ENCODE peak calls at places on chromosomes 13 and 19, in six cellular contexts. R is brain microvascular endothelial cell; M is ovary; B is AG09319; P is A673; K is CD4-positive, alpha-beta T cell. F is an unnamed sample.
A peak's percentile ranks its signal among the peaks of the same experiment; 100 is the strongest.

GRCh38 chr13:99380921-99381645 is 73.9 kb upstream of the GPR183 start:
- DNase-seq in B (no peak), R (no peak), K (peak; percentile 57), P (no peak), M (no peak), F (no peak)

GRCh38 chr19:21947775-21948174 is 63.0 kb downstream of the ZNF208 start:
- DNase-seq in K (no peak), M (no peak), P (peak; percentile 1), R (no peak), B (no peak), F (peak; percentile 0)

GRCh38 chr19:47369923-47370625 is 21.0 kb downstream of the DHX34 start:
- DNase-seq in M (no peak), R (peak; percentile 74), B (no peak), K (no peak), P (peak; percentile 45), F (peak; percentile 48)

GRCh38 chr19:34733266-34733825 is 697 bp upstream of the ZNF181 start:
- DNase-seq in P (peak; percentile 82), R (no peak), B (no peak), K (no peak), M (no peak), F (no peak)

GRCh38 chr13:52845766-52846566 is 2.5 kb downstream of the PCDH8 start:
- DNase-seq in K (no peak), B (no peak), R (no peak), P (peak; percentile 64), M (no peak), F (no peak)

GRCh38 chr13:105363747-105364177 is 1171.7 kb downstream of the EFNB2 start:
- DNase-seq in P (peak; percentile 96), B (no peak), M (no peak), R (no peak), K (no peak), F (no peak)

GRCh38 chr13:19586904-19587634 is 25.7 kb upstream of the TPTE2 start:
- DNase-seq in B (no peak), M (no peak), R (no peak), P (peak; percentile 81), K (peak; percentile 63), F (peak; percentile 41)

GRCh38 chr19:14082675-14082960 is 3.0 kb downstream of the C19orf67 start:
- DNase-seq in B (no peak), M (no peak), R (no peak), P (no peak), K (no peak), F (no peak)

GRCh38 chr19:7618771-7619510 is 10.4 kb downstream of the XAB2 start:
- DNase-seq in P (no peak), B (no peak), M (no peak), K (no peak), R (no peak), F (no peak)

GRCh38 chr19:51547397-51548212 is 16.1 kb upstream of the SIGLEC6 start:
- DNase-seq in B (no peak), R (peak; percentile 82), M (no peak), K (no peak), P (no peak), F (no peak)

GRCh38 chr13:74795526-74795925 is 661.3 kb upstream of the KLF12 start:
- DNase-seq in P (no peak), K (no peak), B (no peak), M (no peak), R (no peak), F (no peak)

GRCh38 chr19:30183807-30184490 is 188.2 kb upstream of the ZNF536 start:
- DNase-seq in R (no peak), M (no peak), P (no peak), K (no peak), B (no peak), F (no peak)

GRCh38 chr13:28129911-28130693 is 8.2 kb upstream of the PAN3 start:
- DNase-seq in R (no peak), P (no peak), M (no peak), B (no peak), K (no peak), F (no peak)

GRCh38 chr19:56295531-56296455 is 18.8 kb downstream of the ZSCAN5A start:
- DNase-seq in K (no peak), R (no peak), P (no peak), B (no peak), M (no peak), F (no peak)

GRCh38 chr19:47186337-47187022 is 44.5 kb downstream of the BBC3 start:
- DNase-seq in K (peak; percentile 81), P (no peak), M (no peak), B (no peak), R (no peak), F (no peak)

GRCh38 chr13:94602467-94602866 is 810 bp downstream of the GPR180 start:
- DNase-seq in P (no peak), M (no peak), R (no peak), K (no peak), B (no peak), F (no peak)

GRCh38 chr13:97953376-97953970 is at the start of gene IPO5:
- DNase-seq in R (peak; percentile 56), M (no peak), K (no peak), P (no peak), B (no peak), F (peak; percentile 96)

GRCh38 chr19:18541992-18542935 is 1.1 kb downstream of the FKBP8 start:
- DNase-seq in P (no peak), K (no peak), R (no peak), M (no peak), B (no peak), F (no peak)

GRCh38 chr19:55516878-55517620 is 19.9 kb downstream of the SBK2 start:
- DNase-seq in R (peak; percentile 86), B (peak; percentile 80), M (peak; percentile 90), K (peak; percentile 86), P (peak; percentile 93), F (peak; percentile 67)

GRCh38 chr13:27128825-27129627 is 42.6 kb downstream of the USP12 start:
- DNase-seq in M (no peak), B (no peak), K (no peak), R (no peak), P (no peak), F (no peak)

GRCh38 chr13:23804166-23804565 is 85.0 kb downstream of the MIPEP start:
- DNase-seq in R (no peak), M (no peak), P (no peak), K (no peak), B (no peak), F (no peak)

GRCh38 chr19:11580665-11581418 is 3.4 kb upstream of the ACP5 start:
- DNase-seq in B (no peak), P (no peak), M (no peak), R (peak; percentile 3), K (no peak), F (no peak)

GRCh38 chr13:97255515-97255999 is 33.4 kb downstream of the MBNL2 start:
- DNase-seq in R (no peak), P (no peak), B (no peak), K (no peak), M (no peak), F (no peak)

GRCh38 chr13:50071399-50071798 is 56.2 kb downstream of the KCNRG start:
- DNase-seq in B (no peak), K (no peak), R (no peak), P (no peak), M (no peak), F (no peak)

GRCh38 chr19:39671739-39672363 is 16.1 kb downstream of the LGALS16 start:
- DNase-seq in M (no peak), R (peak; percentile 48), P (peak; percentile 65), B (peak; percentile 3), K (no peak), F (peak; percentile 8)
- TF ChIP-seq CTCF in M (no peak), R (peak; percentile 64), P (peak; percentile 65), B (peak; percentile 38), K (peak; percentile 69), F (peak; percentile 42)

DNA sequence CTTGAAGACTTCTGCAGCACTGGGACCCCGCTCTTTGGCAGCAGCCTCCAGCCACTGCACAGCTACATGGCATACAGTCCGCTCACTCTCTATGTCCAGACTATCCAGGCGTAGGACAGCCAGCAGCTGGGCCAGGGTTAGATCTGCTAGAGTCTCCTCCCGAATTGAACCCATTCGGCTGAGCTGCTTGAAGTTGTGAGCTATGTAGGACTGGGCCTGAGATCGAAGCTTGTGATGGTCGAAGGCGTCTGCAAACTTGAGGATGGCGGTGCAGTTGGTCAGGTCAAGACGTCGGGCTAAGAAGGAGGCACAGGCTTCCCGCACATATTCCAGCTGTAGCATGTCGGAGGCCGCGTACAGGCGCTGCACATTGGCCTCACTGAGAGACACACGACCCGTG is 900 bp downstream of the KBTBD7 start:
- DNase-seq in P (no peak), M (no peak), B (no peak), K (no peak), R (no peak), F (no peak)
- TF ChIP-seq CTCF in P (no peak), M (no peak), B (no peak), K (no peak), R (no peak), F (no peak)

GRCh38 chr19:28981994-28982393 is 231.0 kb downstream of the UQCRFS1 start:
- DNase-seq in M (no peak), B (no peak), P (no peak), R (no peak), K (no peak), F (no peak)

GRCh38 chr19:28984315-28984714 is 228.6 kb downstream of the UQCRFS1 start:
- DNase-seq in K (no peak), M (no peak), P (no peak), R (no peak), B (no peak), F (no peak)

GRCh38 chr19:28985201-28985600 is 227.8 kb downstream of the UQCRFS1 start:
- DNase-seq in K (no peak), R (no peak), P (no peak), M (no peak), B (no peak), F (no peak)

GRCh38 chr19:28977826-28978225 is 235.1 kb downstream of the UQCRFS1 start:
- DNase-seq in B (no peak), R (no peak), P (no peak), K (no peak), M (no peak), F (no peak)

GRCh38 chr19:28980236-28980868 is 232.6 kb downstream of the UQCRFS1 start:
- DNase-seq in R (peak; percentile 45), P (no peak), M (no peak), K (no peak), B (no peak), F (no peak)
- TF ChIP-seq CTCF in R (peak; percentile 56), P (no peak), M (no peak), K (no peak), B (peak; percentile 61), F (no peak)

DNA sequence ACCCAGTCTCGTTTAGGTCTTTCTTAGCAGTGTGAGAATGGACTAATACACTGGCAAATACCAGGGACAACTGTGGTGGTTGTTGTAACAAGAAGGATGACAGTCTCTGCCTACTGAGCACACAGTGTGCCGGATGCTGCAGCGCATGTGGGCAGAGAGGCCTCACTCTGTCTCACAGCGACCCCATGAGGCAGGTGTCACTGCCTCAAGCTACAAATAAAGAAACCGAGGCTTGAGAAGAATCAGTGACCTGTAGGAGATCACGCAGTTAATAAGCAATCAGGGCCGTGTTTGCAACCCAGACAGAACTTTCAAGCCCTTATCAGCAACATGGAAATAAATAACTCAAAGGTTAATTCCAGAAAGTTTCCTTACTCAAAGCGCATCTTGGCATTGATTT is 40.5 kb upstream of the GAS6 start:
- DNase-seq in M (no peak), K (peak; percentile 13), R (no peak), P (peak; percentile 12), B (no peak), F (no peak)
- TF ChIP-seq CTCF in M (peak; percentile 32), K (no peak), R (peak; percentile 76), P (peak; percentile 53), B (peak; percentile 35), F (peak; percentile 19)

GRCh38 chr13:44801990-44802389 is 187.3 kb downstream of the NUFIP1 start:
- DNase-seq in M (no peak), R (peak; percentile 76), K (no peak), B (no peak), P (no peak), F (peak; percentile 80)
- TF ChIP-seq CTCF in M (no peak), R (peak; percentile 2), K (no peak), B (no peak), P (no peak), F (no peak)